ENCODE peak calls at places on chromosome 9, in five cellular contexts. One of them, this sample, is unnamed.

GRCh38 chr9:99162759-99163364 is 57.9 kb downstream of the TGFBR1 start:
- DNase-seq in NCI-H1105: no peak
- DNase-seq in MCF 10A: peak
- DNase-seq in fibroblast of lung: peak
- DNase-seq in GM23338: peak
- DNase-seq in this sample: no peak

GRCh38 chr9:90914868-90915483 is 113.4 kb downstream of the SYK start:
- DNase-seq in NCI-H1105: peak
- DNase-seq in MCF 10A: peak
- DNase-seq in fibroblast of lung: peak
- DNase-seq in GM23338: peak
- DNase-seq in this sample: peak

GRCh38 chr9:137590469-137591383 is at the start of gene ZMYND19:
- DNase-seq in fibroblast of lung: peak
- DNase-seq in MCF 10A: peak
- DNase-seq in NCI-H1105: peak
- DNase-seq in GM23338: peak
- DNase-seq in this sample: peak

GRCh38 chr9:136697821-136698526 is 10.7 kb upstream of the AGPAT2 start:
- DNase-seq in MCF 10A: no peak
- DNase-seq in fibroblast of lung: no peak
- DNase-seq in NCI-H1105: no peak
- DNase-seq in GM23338: no peak
- DNase-seq in this sample: no peak

GRCh38 chr9:133171161-133171955 is 7.6 kb upstream of the GBGT1 start:
- DNase-seq in MCF 10A: no peak
- DNase-seq in NCI-H1105: no peak
- DNase-seq in fibroblast of lung: no peak
- DNase-seq in GM23338: no peak
- DNase-seq in this sample: no peak

GRCh38 chr9:106962615-106963363 is 99.8 kb downstream of the ZNF462 start:
- DNase-seq in NCI-H1105: no peak
- DNase-seq in fibroblast of lung: no peak
- DNase-seq in MCF 10A: peak
- DNase-seq in GM23338: no peak
- DNase-seq in this sample: no peak

GRCh38 chr9:35116898-35117551 is 1.4 kb upstream of the ATOSB start:
- DNase-seq in GM23338: peak
- DNase-seq in NCI-H1105: peak
- DNase-seq in MCF 10A: peak
- DNase-seq in fibroblast of lung: peak
- DNase-seq in this sample: peak

GRCh38 chr9:92749071-92749933 is 15.3 kb downstream of the BICD2 start:
- DNase-seq in GM23338: no peak
- DNase-seq in fibroblast of lung: peak
- DNase-seq in MCF 10A: no peak
- DNase-seq in NCI-H1105: peak
- DNase-seq in this sample: no peak

GRCh38 chr9:27634879-27635278 is 61.6 kb upstream of the C9orf72 start:
- DNase-seq in GM23338: no peak
- DNase-seq in fibroblast of lung: no peak
- DNase-seq in NCI-H1105: no peak
- DNase-seq in MCF 10A: no peak
- DNase-seq in this sample: no peak

GRCh38 chr9:101639301-101639700 is 44.5 kb upstream of the PPP3R2 start:
- DNase-seq in GM23338: no peak
- DNase-seq in fibroblast of lung: peak
- DNase-seq in MCF 10A: no peak
- DNase-seq in NCI-H1105: no peak
- DNase-seq in this sample: no peak

GRCh38 chr9:118271936-118272335 is 567.7 kb downstream of the TLR4 start:
- DNase-seq in fibroblast of lung: no peak
- DNase-seq in NCI-H1105: no peak
- DNase-seq in MCF 10A: peak
- DNase-seq in GM23338: no peak
- DNase-seq in this sample: no peak

GRCh38 chr9:29332789-29333188 is 1759.5 kb upstream of the C9orf72 start:
- DNase-seq in NCI-H1105: no peak
- DNase-seq in MCF 10A: peak
- DNase-seq in GM23338: no peak
- DNase-seq in fibroblast of lung: peak
- DNase-seq in this sample: no peak

GRCh38 chr9:4740373-4740622 is 704 bp downstream of the AK3 start:
- DNase-seq in NCI-H1105: no peak
- DNase-seq in MCF 10A: no peak
- DNase-seq in fibroblast of lung: peak
- DNase-seq in GM23338: no peak
- DNase-seq in this sample: no peak

GRCh38 chr9:132546148-132547051 is 36.0 kb upstream of the BARHL1 start:
- DNase-seq in NCI-H1105: peak
- DNase-seq in GM23338: peak
- DNase-seq in MCF 10A: peak
- DNase-seq in fibroblast of lung: peak
- DNase-seq in this sample: no peak

GRCh38 chr9:126234681-126235349 is 91.8 kb upstream of the MVB12B start:
- DNase-seq in MCF 10A: no peak
- DNase-seq in GM23338: no peak
- DNase-seq in fibroblast of lung: no peak
- DNase-seq in NCI-H1105: no peak
- DNase-seq in this sample: no peak

GRCh38 chr9:136021891-136022681 is 60.9 kb upstream of the UBAC1 start:
- DNase-seq in GM23338: peak
- DNase-seq in NCI-H1105: no peak
- DNase-seq in fibroblast of lung: no peak
- DNase-seq in MCF 10A: no peak
- DNase-seq in this sample: peak

GRCh38 chr9:88954073-88954472 is 37.2 kb upstream of the S1PR3 start:
- DNase-seq in GM23338: no peak
- DNase-seq in NCI-H1105: no peak
- DNase-seq in fibroblast of lung: no peak
- DNase-seq in MCF 10A: peak
- DNase-seq in this sample: no peak

GRCh38 chr9:33162721-33163311 is 4.3 kb downstream of the B4GALT1 start:
- DNase-seq in NCI-H1105: no peak
- DNase-seq in MCF 10A: peak
- DNase-seq in GM23338: no peak
- DNase-seq in fibroblast of lung: peak
- DNase-seq in this sample: peak

GRCh38 chr9:137762414-137763061 is 115.0 kb upstream of the CACNA1B start:
- DNase-seq in GM23338: no peak
- DNase-seq in fibroblast of lung: peak
- DNase-seq in NCI-H1105: no peak
- DNase-seq in MCF 10A: no peak
- DNase-seq in this sample: peak

GRCh38 chr9:33081128-33081851 is 4.8 kb upstream of the SMU1 start:
- DNase-seq in MCF 10A: peak
- DNase-seq in fibroblast of lung: peak
- DNase-seq in GM23338: peak
- DNase-seq in NCI-H1105: peak
- DNase-seq in this sample: peak

GRCh38 chr9:117153021-117153420 is 261.8 kb downstream of the ASTN2 start:
- DNase-seq in fibroblast of lung: no peak
- DNase-seq in MCF 10A: peak
- DNase-seq in GM23338: no peak
- DNase-seq in NCI-H1105: no peak
- DNase-seq in this sample: no peak

GRCh38 chr9:90546200-90546599 is 96.4 kb downstream of the DIRAS2 start:
- DNase-seq in MCF 10A: peak
- DNase-seq in NCI-H1105: peak
- DNase-seq in fibroblast of lung: peak
- DNase-seq in GM23338: peak
- DNase-seq in this sample: no peak

GRCh38 chr9:89593776-89594427 is 10.9 kb upstream of the GADD45G start:
- DNase-seq in NCI-H1105: peak
- DNase-seq in MCF 10A: peak
- DNase-seq in GM23338: peak
- DNase-seq in fibroblast of lung: no peak
- DNase-seq in this sample: no peak

GRCh38 chr9:78064075-78064474 is 32.5 kb upstream of the GNAQ start:
- DNase-seq in fibroblast of lung: no peak
- DNase-seq in MCF 10A: no peak
- DNase-seq in GM23338: no peak
- DNase-seq in NCI-H1105: no peak
- DNase-seq in this sample: no peak

GRCh38 chr9:73116030-73116429 is 35.6 kb upstream of the ANXA1 start:
- DNase-seq in MCF 10A: no peak
- DNase-seq in fibroblast of lung: peak
- DNase-seq in NCI-H1105: no peak
- DNase-seq in GM23338: no peak
- DNase-seq in this sample: no peak

This sample was measured in gastrocnemius medialis.